ENCODE peak calls at places on chromosomes 3 and 15, in six cellular contexts. E is mammary epithelial cell, G is IMR-90, X is hepatocyte, L is A549, D is mesendoderm. M is an unnamed sample.

GRCh38 chr3:132083159-132083558 is 48.3 kb upstream of the CPNE4 start:
- DNase-seq in L (peak), E (no peak), G (no peak), D (no peak), X (no peak), M (no peak)

GRCh38 chr3:172309059-172309458 is 139.2 kb downstream of the GHSR start:
- DNase-seq in G (no peak), L (no peak), X (no peak), D (peak), E (no peak), M (no peak)

GRCh38 chr15:55526559-55527036 is 18.6 kb upstream of the DNAAF4 start:
- DNase-seq in D (peak), E (peak), L (peak), G (peak), X (peak), M (peak)

GRCh38 chr3:168077091-168077490 is 18.6 kb downstream of the GOLIM4 start:
- DNase-seq in X (no peak), L (no peak), D (no peak), G (peak), E (peak), M (no peak)

GRCh38 chr3:66110840-66111239 is 72.1 kb upstream of the MAGI1 start:
- DNase-seq in L (no peak), X (no peak), E (no peak), D (peak), G (no peak), M (no peak)

GRCh38 chr15:50880221-50880620 is 28.3 kb upstream of the AP4E1 start:
- DNase-seq in E (no peak), X (no peak), D (no peak), G (no peak), L (no peak), M (no peak)

GRCh38 chr15:36334059-36334458 is 245.4 kb upstream of the CDIN1 start:
- DNase-seq in G (peak), E (peak), D (peak), X (no peak), L (no peak), M (no peak)

GRCh38 chr15:101038327-101039003 is 119.3 kb downstream of the LRRK1 start:
- DNase-seq in E (no peak), X (no peak), G (no peak), L (no peak), D (no peak), M (no peak)

GRCh38 chr3:61483997-61484396 is 77.4 kb upstream of the PTPRG start:
- DNase-seq in X (no peak), E (no peak), L (no peak), G (no peak), D (no peak), M (no peak)

GRCh38 chr3:146895026-146895749 is 290.0 kb upstream of the PLSCR5 start:
- DNase-seq in X (no peak), D (peak), G (peak), L (no peak), E (peak), M (no peak)

GRCh38 chr3:102441832-102442231 is 7.0 kb downstream of the ZPLD1 start:
- DNase-seq in G (peak), X (no peak), L (no peak), D (peak), E (no peak), M (no peak)

GRCh38 chr3:169664034-169664820 is 715 bp upstream of the MECOM start:
- DNase-seq in L (no peak), D (no peak), G (no peak), E (no peak), X (no peak), M (no peak)

GRCh38 chr3:194265505-194265892 is 85.6 kb downstream of the CPN2 start:
- DNase-seq in G (peak), E (peak), L (no peak), D (no peak), X (no peak), M (no peak)

GRCh38 chr3:187850256-187851010 is 105.2 kb upstream of the BCL6 start:
- DNase-seq in G (no peak), L (peak), E (no peak), X (no peak), D (no peak), M (no peak)

GRCh38 chr3:62287528-62287927 is 85.8 kb downstream of the FEZF2 start:
- DNase-seq in G (no peak), D (no peak), X (no peak), L (no peak), E (no peak), M (no peak)

GRCh38 chr3:37586280-37586679 is 275.4 kb upstream of the CTDSPL start:
- DNase-seq in L (no peak), E (no peak), G (no peak), X (no peak), D (no peak), M (no peak)

GRCh38 chr3:61956236-61956635 is 394.9 kb downstream of the PTPRG start:
- DNase-seq in G (peak), L (no peak), E (peak), X (no peak), D (no peak), M (no peak)

GRCh38 chr3:58404396-58404795 is 29.2 kb downstream of the PDHB start:
- DNase-seq in D (no peak), X (no peak), L (no peak), G (peak), E (peak), M (no peak)

GRCh38 chr3:155241559-155241958 is 51.9 kb downstream of the STRIT1 start:
- DNase-seq in D (no peak), X (no peak), G (peak), E (no peak), L (no peak), M (no peak)

GRCh38 chr15:25719101-25719985 is 143.8 kb downstream of the ATP10A start:
- DNase-seq in L (no peak), E (no peak), G (no peak), D (no peak), X (no peak), M (no peak)

GRCh38 chr15:31472636-31473383 is 146.2 kb downstream of the KLF13 start:
- DNase-seq in G (peak), E (no peak), L (no peak), D (no peak), X (no peak), M (peak)

GRCh38 chr3:169573129-169573528 is 90.4 kb downstream of the MECOM start:
- DNase-seq in X (no peak), G (no peak), L (no peak), E (no peak), D (no peak), M (no peak)

GRCh38 chr3:136075816-136076215 is 110.3 kb downstream of the PPP2R3A start:
- DNase-seq in X (no peak), D (peak), G (peak), E (no peak), L (no peak), M (no peak)

GRCh38 chr15:67969892-67970291 is 84.2 kb upstream of the PIAS1 start:
- DNase-seq in D (no peak), G (no peak), X (no peak), L (no peak), E (no peak), M (no peak)

GRCh38 chr3:16475766-16476165 is 37.7 kb downstream of the RFTN1 start:
- DNase-seq in E (no peak), X (no peak), L (no peak), D (no peak), G (no peak), M (no peak)

GRCh38 chr3:4107430-4107829 is 195.7 kb upstream of the SETMAR start:
- DNase-seq in D (peak), G (no peak), E (no peak), X (no peak), L (no peak), M (no peak)

GRCh38 chr15:56654624-56655023 is 78.7 kb downstream of the ZNF280D start:
- DNase-seq in D (no peak), X (no peak), G (no peak), L (no peak), E (no peak), M (no peak)

GRCh38 chr15:46309914-46310313 is 675.1 kb downstream of the SQOR start:
- DNase-seq in X (no peak), G (no peak), D (peak), L (no peak), E (no peak), M (no peak)

GRCh38 chr3:139136459-139137190 is 91.9 kb upstream of the PRR23C start:
- DNase-seq in G (no peak), E (no peak), X (no peak), L (no peak), D (no peak), M (no peak)

GRCh38 chr15:46091860-46092450 is 457.1 kb downstream of the SQOR start:
- DNase-seq in X (peak), E (no peak), D (peak), G (peak), L (peak), M (peak)

GRCh38 chr3:150449169-150449721 is 41.1 kb downstream of the TSC22D2 start:
- DNase-seq in X (no peak), L (no peak), D (no peak), E (peak), G (peak), M (no peak)
- H3K4me2 ChIP-seq in X (no peak), L (peak), D (no peak), E (peak), G (peak), M (no peak)

DNA sequence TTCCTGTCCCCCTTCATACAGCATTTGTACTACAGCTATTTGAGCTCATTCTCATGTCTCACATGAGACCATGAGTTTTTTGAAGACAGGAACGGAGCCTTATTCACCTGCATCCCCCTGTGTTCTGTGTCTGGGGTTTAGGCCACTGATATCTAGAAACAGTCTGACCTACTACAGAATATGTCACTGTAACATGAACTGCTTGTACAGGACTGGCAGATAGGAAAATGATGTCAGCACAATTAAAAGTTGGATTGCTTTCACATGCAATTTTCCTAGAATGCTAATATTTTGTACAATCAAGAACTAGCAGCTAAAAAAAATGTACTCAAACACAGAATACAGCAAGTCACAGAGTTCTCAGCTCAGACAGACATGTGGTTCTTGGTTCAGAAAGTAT is 90.8 kb upstream of the FGF12 start:
- DNase-seq in X (no peak), G (peak), D (no peak), L (no peak), E (no peak), M (no peak)
- H3K27ac ChIP-seq in X (peak), G (no peak), D (no peak), L (peak), E (no peak), M (no peak)

GRCh38 chr15:78057803-78058202 is 19.7 kb downstream of the TBC1D2B start:
- DNase-seq in E (no peak), X (no peak), D (no peak), G (no peak), L (no peak), M (no peak)

GRCh38 chr15:78054971-78055370 is 22.5 kb downstream of the TBC1D2B start:
- DNase-seq in D (no peak), G (no peak), E (no peak), X (no peak), L (no peak), M (no peak)

GRCh38 chr15:78054518-78054917 is 23.0 kb downstream of the TBC1D2B start:
- DNase-seq in E (no peak), X (no peak), D (no peak), G (no peak), L (no peak), M (no peak)

GRCh38 chr15:78056714-78057269 is 20.7 kb downstream of the TBC1D2B start:
- DNase-seq in X (no peak), D (no peak), E (peak), G (peak), L (no peak), M (peak)

GRCh38 chr15:78055923-78056713 is 21.4 kb downstream of the TBC1D2B start:
- DNase-seq in L (peak), E (peak), X (peak), D (peak), G (no peak), M (no peak)
- H3K4me2 ChIP-seq in L (peak), E (peak), X (peak), D (no peak), G (peak), M (peak)

DNA sequence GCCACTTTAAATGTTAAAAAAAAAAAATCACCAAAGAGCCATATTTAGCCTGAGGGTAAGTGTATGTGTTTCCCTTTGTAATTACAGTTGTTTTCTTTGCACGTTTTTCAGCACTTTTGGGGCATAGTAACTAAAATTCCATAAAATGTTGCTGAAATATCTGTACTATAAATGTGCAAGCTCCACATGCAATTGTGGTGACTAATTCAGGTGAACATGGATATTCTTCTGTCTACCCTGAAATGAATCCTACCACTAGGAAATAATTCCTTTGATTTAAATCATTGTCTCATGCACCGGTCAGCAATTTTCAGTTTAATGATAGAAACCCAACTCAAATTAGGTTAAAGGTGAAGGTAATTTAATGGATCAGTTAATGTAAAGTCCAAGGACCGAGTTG is 13.1 kb upstream of the TFG start:
- DNase-seq in D (no peak), X (no peak), L (no peak), G (no peak), E (peak), M (no peak)
- H3K27ac ChIP-seq in D (no peak), X (no peak), L (no peak), G (no peak), E (no peak), M (no peak)

DNA sequence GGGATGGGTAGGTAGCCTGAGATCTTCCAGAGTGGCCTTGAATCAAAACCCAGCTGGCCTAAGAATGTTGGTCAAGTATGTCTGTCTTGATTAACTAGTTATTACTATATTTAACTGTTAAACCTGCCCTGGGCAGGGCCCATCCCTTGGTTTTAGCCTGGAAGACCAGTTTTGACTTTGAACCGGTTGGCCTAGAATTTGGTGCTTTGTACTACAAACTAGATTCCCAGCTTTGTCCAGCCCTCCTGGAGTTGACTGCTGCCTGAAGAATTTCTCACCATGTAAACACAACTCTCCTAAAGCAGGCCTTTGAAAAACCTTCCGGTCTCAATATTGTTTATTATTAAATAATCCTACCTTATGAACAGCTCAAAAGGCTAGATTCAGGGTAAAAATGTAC is 16.0 kb downstream of the C15orf62 start:
- DNase-seq in D (no peak), G (peak), X (no peak), E (no peak), L (no peak), M (no peak)
- H3K4me2 ChIP-seq in D (no peak), G (no peak), X (no peak), E (no peak), L (no peak), M (no peak)

GRCh38 chr3:184677344-184678316 is 34.2 kb downstream of the MAGEF1 start:
- DNase-seq in X (no peak), D (peak), L (no peak), G (no peak), E (no peak), M (no peak)
- H3K27ac ChIP-seq in X (peak), D (no peak), L (no peak), G (no peak), E (no peak), M (no peak)

GRCh38 chr3:50242778-50243551 is 7.0 kb downstream of the GNAI2 start:
- DNase-seq in E (peak), D (no peak), L (no peak), G (peak), X (no peak), M (peak)

GRCh38 chr3:50241163-50241562 is 5.2 kb downstream of the GNAI2 start:
- DNase-seq in X (peak), L (no peak), G (no peak), E (no peak), D (peak), M (no peak)

GRCh38 chr3:50239649-50240048 is 3.6 kb downstream of the GNAI2 start:
- DNase-seq in E (no peak), X (no peak), D (no peak), G (no peak), L (no peak), M (no peak)

GRCh38 chr3:50243552-50243895 is 7.5 kb downstream of the GNAI2 start:
- DNase-seq in D (no peak), E (no peak), G (no peak), X (no peak), L (no peak), M (no peak)

GRCh38 chr3:50242371-50242770 is 6.4 kb downstream of the GNAI2 start:
- DNase-seq in G (no peak), L (no peak), X (no peak), D (no peak), E (no peak), M (no peak)
- H3K4me2 ChIP-seq in G (no peak), L (no peak), X (no peak), D (no peak), E (no peak), M (peak)

GRCh38 chr15:71542836-71543235 is 267.5 kb upstream of the NR2E3 start:
- DNase-seq in X (no peak), G (no peak), E (no peak), L (no peak), D (no peak), M (no peak)

GRCh38 chr15:71543413-71543812 is 266.9 kb upstream of the NR2E3 start:
- DNase-seq in E (no peak), D (no peak), L (no peak), G (no peak), X (no peak), M (no peak)

GRCh38 chr15:71538922-71539321 is 271.4 kb upstream of the NR2E3 start:
- DNase-seq in D (no peak), L (no peak), E (no peak), G (no peak), X (no peak), M (no peak)

GRCh38 chr15:71532994-71533393 is 277.4 kb upstream of the NR2E3 start:
- DNase-seq in E (peak), D (peak), X (no peak), G (no peak), L (peak), M (peak)

DNA sequence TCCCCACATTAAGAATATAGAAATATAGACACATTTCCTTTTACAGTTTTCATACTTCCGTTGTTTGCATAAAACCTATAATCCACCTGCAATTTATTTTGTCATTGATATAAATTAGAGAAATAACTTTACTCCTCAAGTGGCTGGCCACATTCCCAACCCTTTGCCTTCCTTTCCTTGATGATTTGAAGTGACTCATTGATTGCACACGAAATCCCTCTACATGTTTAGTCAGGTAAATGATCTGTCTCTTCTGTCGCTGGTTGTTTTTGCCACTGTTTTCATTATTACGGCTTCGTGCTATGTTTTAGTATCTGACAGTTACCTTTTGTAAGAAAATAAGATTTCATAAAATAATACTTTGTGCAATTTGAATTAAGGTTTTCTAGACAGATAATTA is 272.2 kb upstream of the NR2E3 start:
- DNase-seq in E (peak), X (no peak), L (no peak), D (no peak), G (peak), M (no peak)
- H3K27ac ChIP-seq in E (peak), X (no peak), L (no peak), D (no peak), G (no peak), M (no peak)

DNA sequence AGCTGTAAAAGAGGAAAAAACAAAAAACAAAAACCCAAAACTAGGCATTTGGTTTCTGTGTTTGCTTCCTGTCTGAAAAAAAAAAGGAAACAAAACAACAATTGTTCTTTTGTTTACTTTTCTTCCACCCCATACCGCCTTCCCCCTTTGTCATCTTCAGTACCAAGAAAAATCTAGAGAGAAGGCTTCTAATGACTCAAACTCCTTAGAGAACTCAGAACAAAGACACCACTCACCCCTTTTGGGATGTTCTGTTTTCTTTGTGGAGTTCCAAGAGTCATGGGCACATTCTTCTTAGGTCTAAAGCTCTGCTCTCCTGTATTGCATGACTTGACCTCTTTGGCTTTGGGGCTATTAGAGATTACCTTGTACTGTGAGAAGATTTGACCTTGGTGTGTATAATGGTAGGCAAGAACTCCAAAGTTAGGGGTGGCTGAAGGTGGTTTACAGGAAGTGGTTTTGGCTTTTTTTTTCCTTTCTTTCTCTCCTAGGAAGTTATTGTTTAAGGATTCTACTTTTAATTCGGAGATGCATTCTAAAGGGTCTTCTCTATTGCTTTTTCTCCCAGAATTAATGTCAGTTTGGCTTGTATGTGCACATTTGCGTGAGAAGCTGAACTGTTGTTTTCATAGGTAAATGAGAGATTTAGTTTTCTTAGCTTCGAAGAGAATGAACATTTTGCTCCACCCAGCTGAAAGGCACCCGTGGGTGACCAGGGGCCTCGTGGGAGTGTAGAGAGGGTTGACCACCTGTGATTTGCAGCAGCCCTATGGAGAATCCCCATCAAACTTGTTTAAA is 39.5 kb upstream of the ZBTB20 start:
- DNase-seq in E (peak), L (no peak), D (no peak), G (no peak), X (no peak), M (no peak)
- H3K4me2 ChIP-seq in E (no peak), L (no peak), D (no peak), G (no peak), X (no peak), M (no peak)

M was measured in OCI-LY7.